ENCODE peak calls at places on chromosomes 12 and 14, in six cellular contexts. H is heart right ventricle; E is CD8-positive, alpha-beta memory T cell; S is IMR-90; X is heart left ventricle; V is GM23248. P is an unnamed sample. For H3K4me1, the result is how much of the 10 kb centered on the place peaks cover.

GRCh38 chr12:24020391-24021163 is 71.1 kb upstream of the SOX5 start:
- DNase-seq in H (no peak), E (no peak), S (no peak), X (no peak), V (no peak), P (no peak)

GRCh38 chr12:42982828-42983227 is 393.3 kb upstream of the PRICKLE1 start:
- DNase-seq in H (no peak), E (no peak), S (no peak), X (no peak), V (peak), P (no peak)

GRCh38 chr12:118042091-118042490 is 18.9 kb downstream of the WSB2 start:
- DNase-seq in H (no peak), E (no peak), S (no peak), X (no peak), V (no peak), P (no peak)

GRCh38 chr14:22838631-22839041 is 2.3 kb downstream of the MMP14 start:
- DNase-seq in H (peak), E (no peak), S (peak), X (no peak), V (peak), P (peak)

GRCh38 chr14:58942516-58942915 is 246.0 kb upstream of the DAAM1 start:
- DNase-seq in H (no peak), E (no peak), S (peak), X (no peak), V (peak), P (no peak)

GRCh38 chr14:77043177-77043983 is 14.9 kb upstream of the IRF2BPL start:
- DNase-seq in H (peak), E (peak), S (peak), X (peak), V (peak), P (no peak)

GRCh38 chr14:37707716-37708115 is 112.3 kb downstream of the TTC6 start:
- DNase-seq in H (no peak), E (no peak), S (peak), X (no peak), V (no peak), P (no peak)

GRCh38 chr14:91872517-91873470 is 5.5 kb upstream of the TC2N start:
- DNase-seq in H (peak), E (peak), S (peak), X (peak), V (peak), P (peak)

GRCh38 chr12:461425-461824 is 1.7 kb downstream of the B4GALNT3 start:
- DNase-seq in H (no peak), E (no peak), S (no peak), X (no peak), V (no peak), P (no peak)

GRCh38 chr12:113555226-113555625 is 83.6 kb upstream of the LHX5 start:
- DNase-seq in H (no peak), E (no peak), S (peak), X (no peak), V (no peak), P (no peak)

GRCh38 chr12:82619644-82620043 is 67.1 kb upstream of the TMTC2 start:
- DNase-seq in H (no peak), E (no peak), S (no peak), X (no peak), V (no peak), P (no peak)

GRCh38 chr12:6377667-6377994 is 2.3 kb upstream of the SCNN1A start:
- DNase-seq in H (no peak), E (no peak), S (no peak), X (no peak), V (no peak), P (no peak)

GRCh38 chr12:106085213-106085612 is 53.5 kb downstream of the NUAK1 start:
- DNase-seq in H (no peak), E (no peak), S (no peak), X (no peak), V (peak), P (no peak)
- H3K4me1 ChIP-seq in H (half or more), E (under half), S (under half), X (half or more), V (half or more), P (under half)

GRCh38 chr14:105486333-105486973 is at the start of gene CRIP1:
- DNase-seq in H (peak), E (no peak), S (no peak), X (no peak), V (no peak), P (no peak)

GRCh38 chr14:105484069-105484996 is 2.4 kb upstream of the CRIP1 start:
- DNase-seq in H (peak), E (peak), S (no peak), X (peak), V (peak), P (peak)

GRCh38 chr14:105485720-105486332 is 860 bp upstream of the CRIP1 start:
- DNase-seq in H (peak), E (peak), S (no peak), X (no peak), V (no peak), P (no peak)

GRCh38 chr14:105483300-105484068 is 3.2 kb upstream of the CRIP1 start:
- DNase-seq in H (peak), E (no peak), S (no peak), X (no peak), V (no peak), P (peak)

DNA sequence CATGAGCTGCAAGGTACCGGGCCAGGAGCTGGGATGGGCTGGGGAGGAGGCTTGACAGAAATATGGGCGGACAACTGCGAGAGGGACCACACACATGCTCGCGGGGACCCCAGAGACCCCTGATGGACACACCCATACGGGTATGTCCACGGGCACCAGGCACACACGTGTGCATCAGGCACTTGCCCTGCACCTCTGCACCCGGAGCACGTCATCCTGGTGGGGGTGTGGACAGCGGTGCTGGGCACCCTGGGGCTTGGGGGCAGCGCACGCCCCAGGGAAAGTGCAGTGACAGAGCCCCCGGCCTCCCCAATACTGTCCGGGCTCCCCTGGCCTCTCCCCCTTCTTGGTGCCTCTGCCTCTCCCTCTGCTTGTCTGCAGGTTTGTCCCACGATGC is 1.7 kb upstream of the CRIP1 start:
- DNase-seq in H (no peak), E (no peak), S (no peak), X (no peak), V (no peak), P (no peak)
- H3K4me1 ChIP-seq in H (half or more), E (half or more), S (under half), X (half or more), V (under half), P (under half)

DNA sequence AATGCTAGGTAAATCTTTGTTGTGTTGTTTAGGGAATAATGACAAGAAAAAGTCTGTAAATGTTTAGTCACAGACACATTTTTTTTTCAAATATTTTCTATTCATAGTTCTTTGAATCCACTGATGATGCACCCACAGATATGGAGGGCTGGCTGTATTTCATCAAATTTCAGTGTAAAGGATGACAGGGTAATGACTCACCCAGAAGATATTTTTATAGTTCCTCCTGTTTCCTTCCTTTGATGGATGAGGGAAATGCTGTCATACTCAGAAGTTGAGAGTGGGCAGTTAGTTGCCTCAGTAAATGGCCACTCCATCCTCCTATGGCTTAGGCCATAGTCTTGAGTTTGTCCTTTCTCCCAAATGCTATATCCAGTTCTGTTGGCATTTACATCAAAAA is 76.9 kb upstream of the REP15 start:
- DNase-seq in H (no peak), E (no peak), S (peak), X (no peak), V (peak), P (no peak)
- H3K4me1 ChIP-seq in H (half or more), E (under half), S (under half), X (half or more), V (half or more), P (under half)

GRCh38 chr12:115790526-115790925 is 487.0 kb downstream of the MED13L start:
- DNase-seq in H (no peak), E (no peak), S (no peak), X (no peak), V (no peak), P (no peak)
- H3K4me1 ChIP-seq in H (under half), E (under half), S (under half), X (under half), V (under half), P (under half)

GRCh38 chr12:27622436-27623185 is 73.6 kb upstream of the REP15 start:
- DNase-seq in H (no peak), E (no peak), S (peak), X (no peak), V (no peak), P (no peak)

GRCh38 chr12:27620121-27620520 is 76.1 kb upstream of the REP15 start:
- DNase-seq in H (no peak), E (no peak), S (no peak), X (no peak), V (no peak), P (no peak)

GRCh38 chr12:27626239-27626638 is 70.0 kb upstream of the REP15 start:
- DNase-seq in H (no peak), E (no peak), S (no peak), X (no peak), V (no peak), P (no peak)

GRCh38 chr12:27624586-27624985 is 71.7 kb upstream of the REP15 start:
- DNase-seq in H (no peak), E (no peak), S (no peak), X (no peak), V (no peak), P (no peak)

GRCh38 chr12:27623645-27624044 is 72.6 kb upstream of the REP15 start:
- DNase-seq in H (no peak), E (no peak), S (peak), X (no peak), V (peak), P (no peak)
- H3K4me1 ChIP-seq in H (half or more), E (under half), S (under half), X (half or more), V (half or more), P (under half)

P was measured in aorta.